ENCODE peak calls at places on chromosomes 5 and 9, in four cellular contexts. One of them, this sample, is unnamed.
A peak's percentile ranks its signal among the peaks of the same experiment; 100 is the strongest.

GRCh38 chr9:20302229-20302628 is 320.1 kb downstream of the MLLT3 start:
- ATAC-seq in left cardiac atrium: no peak
- ATAC-seq in Right ventricle myocardium superior: no peak
- ATAC-seq in upper lobe of right lung: no peak
- ATAC-seq in this sample: no peak

GRCh38 chr9:130408669-130409068 is 36.1 kb upstream of the ASS1 start:
- ATAC-seq in upper lobe of right lung: no peak
- ATAC-seq in left cardiac atrium: no peak
- ATAC-seq in Right ventricle myocardium superior: no peak
- ATAC-seq in this sample: no peak

GRCh38 chr5:178781936-178782335 is 51.5 kb upstream of the ZNF354A start:
- ATAC-seq in Right ventricle myocardium superior: no peak
- ATAC-seq in upper lobe of right lung: no peak
- ATAC-seq in left cardiac atrium: no peak
- ATAC-seq in this sample: no peak

GRCh38 chr9:131676431-131676972 is 63.4 kb downstream of the RAPGEF1 start:
- ATAC-seq in left cardiac atrium: no peak
- ATAC-seq in upper lobe of right lung: no peak
- ATAC-seq in Right ventricle myocardium superior: peak; percentile 7
- ATAC-seq in this sample: peak; percentile 48

GRCh38 chr5:73663860-73664240 is 37.9 kb downstream of the ARHGEF28 start:
- ATAC-seq in upper lobe of right lung: no peak
- ATAC-seq in left cardiac atrium: no peak
- ATAC-seq in Right ventricle myocardium superior: no peak
- ATAC-seq in this sample: no peak

GRCh38 chr5:178667109-178667508 is 40.3 kb upstream of the CLK4 start:
- ATAC-seq in Right ventricle myocardium superior: no peak
- ATAC-seq in left cardiac atrium: no peak
- ATAC-seq in upper lobe of right lung: no peak
- ATAC-seq in this sample: no peak

GRCh38 chr9:29211681-29212589 is 1638.7 kb upstream of the C9orf72 start:
- ATAC-seq in Right ventricle myocardium superior: peak; percentile 68
- ATAC-seq in left cardiac atrium: peak; percentile 70
- ATAC-seq in upper lobe of right lung: peak; percentile 94
- ATAC-seq in this sample: peak; percentile 46

GRCh38 chr5:60352992-60353391 is 347.0 kb downstream of the DEPDC1B start:
- ATAC-seq in left cardiac atrium: no peak
- ATAC-seq in Right ventricle myocardium superior: no peak
- ATAC-seq in upper lobe of right lung: no peak
- ATAC-seq in this sample: no peak

GRCh38 chr9:126615251-126615790 is 1.6 kb downstream of the LMX1B start:
- ATAC-seq in left cardiac atrium: peak; percentile 21
- ATAC-seq in Right ventricle myocardium superior: peak; percentile 11
- ATAC-seq in upper lobe of right lung: no peak
- ATAC-seq in this sample: peak; percentile 23

GRCh38 chr9:112310826-112311225 is 22.6 kb downstream of the PTBP3 start:
- ATAC-seq in left cardiac atrium: no peak
- ATAC-seq in Right ventricle myocardium superior: no peak
- ATAC-seq in upper lobe of right lung: no peak
- ATAC-seq in this sample: no peak

GRCh38 chr5:6886866-6887265 is 173.6 kb downstream of the TENT4A start:
- ATAC-seq in upper lobe of right lung: no peak
- ATAC-seq in left cardiac atrium: no peak
- ATAC-seq in Right ventricle myocardium superior: no peak
- ATAC-seq in this sample: no peak

GRCh38 chr9:137407590-137408300 is 15.2 kb downstream of the EXD3 start:
- ATAC-seq in upper lobe of right lung: no peak
- ATAC-seq in Right ventricle myocardium superior: peak; percentile 40
- ATAC-seq in left cardiac atrium: peak; percentile 54
- ATAC-seq in this sample: no peak

GRCh38 chr9:89177401-89178161 is 1.0 kb downstream of the SHC3 start:
- ATAC-seq in left cardiac atrium: no peak
- ATAC-seq in upper lobe of right lung: peak; percentile 4
- ATAC-seq in Right ventricle myocardium superior: no peak
- ATAC-seq in this sample: no peak

GRCh38 chr9:134564431-134565170 is 77.0 kb upstream of the COL5A1 start:
- ATAC-seq in upper lobe of right lung: no peak
- ATAC-seq in Right ventricle myocardium superior: no peak
- ATAC-seq in left cardiac atrium: no peak
- ATAC-seq in this sample: no peak

GRCh38 chr9:20255052-20255451 is 367.2 kb downstream of the MLLT3 start:
- ATAC-seq in upper lobe of right lung: no peak
- ATAC-seq in Right ventricle myocardium superior: no peak
- ATAC-seq in left cardiac atrium: no peak
- ATAC-seq in this sample: peak; percentile 91

GRCh38 chr5:51468196-51468595 is 84.9 kb downstream of the ISL1 start:
- ATAC-seq in left cardiac atrium: no peak
- ATAC-seq in upper lobe of right lung: no peak
- ATAC-seq in Right ventricle myocardium superior: no peak
- ATAC-seq in this sample: no peak

GRCh38 chr5:128665747-128666355 is 127.8 kb upstream of the FBN2 start:
- ATAC-seq in upper lobe of right lung: no peak
- ATAC-seq in left cardiac atrium: no peak
- ATAC-seq in Right ventricle myocardium superior: no peak
- ATAC-seq in this sample: no peak

GRCh38 chr5:170223349-170223748 is 9.4 kb upstream of the C5orf58 start:
- ATAC-seq in left cardiac atrium: peak; percentile 28
- ATAC-seq in Right ventricle myocardium superior: peak; percentile 50
- ATAC-seq in upper lobe of right lung: no peak
- ATAC-seq in this sample: no peak

GRCh38 chr5:16418471-16418922 is 47.1 kb downstream of the ZNF622 start:
- ATAC-seq in left cardiac atrium: peak; percentile 97
- ATAC-seq in Right ventricle myocardium superior: peak; percentile 97
- ATAC-seq in upper lobe of right lung: no peak
- ATAC-seq in this sample: no peak

GRCh38 chr5:57408714-57409113 is 73.9 kb downstream of the ACTBL2 start:
- ATAC-seq in Right ventricle myocardium superior: peak; percentile 60
- ATAC-seq in upper lobe of right lung: peak; percentile 62
- ATAC-seq in left cardiac atrium: peak; percentile 24
- ATAC-seq in this sample: no peak

GRCh38 chr5:164233796-164234195 is 728.4 kb downstream of the MAT2B start:
- ATAC-seq in Right ventricle myocardium superior: no peak
- ATAC-seq in upper lobe of right lung: peak; percentile 49
- ATAC-seq in left cardiac atrium: no peak
- ATAC-seq in this sample: no peak

GRCh38 chr5:37900692-37901091 is 60.9 kb upstream of the GDNF start:
- ATAC-seq in upper lobe of right lung: peak; percentile 39
- ATAC-seq in left cardiac atrium: peak; percentile 98
- ATAC-seq in Right ventricle myocardium superior: peak; percentile 98
- ATAC-seq in this sample: no peak

GRCh38 chr9:126698251-126698650 is 84.5 kb downstream of the LMX1B start:
- ATAC-seq in Right ventricle myocardium superior: no peak
- ATAC-seq in upper lobe of right lung: no peak
- ATAC-seq in left cardiac atrium: no peak
- ATAC-seq in this sample: no peak

GRCh38 chr5:119187776-119188529 is 117.1 kb downstream of the DMXL1 start:
- ATAC-seq in Right ventricle myocardium superior: no peak
- ATAC-seq in left cardiac atrium: no peak
- ATAC-seq in upper lobe of right lung: no peak
- ATAC-seq in this sample: no peak

GRCh38 chr9:5459289-5459829 is 9.0 kb downstream of the CD274 start:
- ATAC-seq in left cardiac atrium: no peak
- ATAC-seq in upper lobe of right lung: peak; percentile 71
- ATAC-seq in Right ventricle myocardium superior: no peak
- ATAC-seq in this sample: peak; percentile 81

GRCh38 chr5:52481216-52481615 is 306.5 kb upstream of the ITGA1 start:
- ATAC-seq in upper lobe of right lung: no peak
- ATAC-seq in Right ventricle myocardium superior: no peak
- ATAC-seq in left cardiac atrium: no peak
- ATAC-seq in this sample: no peak

GRCh38 chr9:130939405-130939941 is 426 bp upstream of the FIBCD1 start:
- ATAC-seq in upper lobe of right lung: no peak
- ATAC-seq in Right ventricle myocardium superior: no peak
- ATAC-seq in left cardiac atrium: no peak
- ATAC-seq in this sample: no peak

This sample was measured in activated T-helper 17 cell treated with anti-CD3 and anti-CD28 coated beads, Interleukin-2, amount 50 U/mL, for 72 hours.